ENCODE peak calls at places on chromosomes 4 and X, in eight cellular contexts. N, Y, V, F, W, P, U and J are unnamed samples.

GRCh38 chrX:39830414-39830813 is 267.3 kb downstream of the BCOR start:
- DNase-seq in N (no peak), Y (no peak), V (peak), F (no peak), W (no peak), P (no peak), U (no peak), J (no peak)

GRCh38 chr4:69748176-69748575 is 12.2 kb downstream of the SULT1B1 start:
- DNase-seq in N (no peak), Y (no peak), V (no peak), F (no peak), W (no peak), P (no peak), U (no peak), J (no peak)

GRCh38 chr4:30870513-30870912 is 150.3 kb downstream of the PCDH7 start:
- DNase-seq in N (no peak), Y (no peak), V (no peak), F (no peak), W (no peak), P (peak), U (no peak), J (no peak)

GRCh38 chrX:131987252-131987651 is 35.9 kb upstream of the STK26 start:
- DNase-seq in N (no peak), Y (no peak), V (no peak), F (peak), W (no peak), P (no peak), U (no peak), J (no peak)

GRCh38 chr4:25986807-25987206 is 72.8 kb downstream of the SMIM20 start:
- DNase-seq in N (no peak), Y (no peak), V (no peak), F (no peak), W (no peak), P (no peak), U (no peak), J (no peak)

GRCh38 chr4:159201168-159201567 is 98.3 kb downstream of the RAPGEF2 start:
- DNase-seq in N (no peak), Y (no peak), V (no peak), F (peak), W (no peak), P (no peak), U (no peak), J (no peak)

GRCh38 chr4:53905935-53906377 is 158.4 kb downstream of the CHIC2 start:
- DNase-seq in N (no peak), Y (no peak), V (no peak), F (no peak), W (no peak), P (no peak), U (peak), J (peak)

GRCh38 chrX:2693526-2694002 is 2.5 kb downstream of the CD99 start:
- DNase-seq in N (no peak), Y (no peak), V (no peak), F (peak), W (no peak), P (no peak), U (no peak), J (no peak)

GRCh38 chr4:163493643-163494359 is 689 bp upstream of the TMA16 start:
- DNase-seq in N (no peak), Y (no peak), V (no peak), F (peak), W (no peak), P (no peak), U (no peak), J (peak)

GRCh38 chr4:31613946-31614623 is 893.9 kb downstream of the PCDH7 start:
- DNase-seq in N (no peak), Y (no peak), V (no peak), F (no peak), W (no peak), P (no peak), U (no peak), J (peak)

GRCh38 chrX:108310511-108310910 is 127.7 kb downstream of the COL4A6 start:
- DNase-seq in N (no peak), Y (no peak), V (no peak), F (no peak), W (no peak), P (no peak), U (no peak), J (no peak)

GRCh38 chr4:41214158-41215146 is at the start of gene APBB2:
- DNase-seq in N (peak), Y (peak), V (peak), F (peak), W (peak), P (peak), U (peak), J (peak)
- TF ChIP-seq POLR2A in N (no peak), Y (peak), V (peak), F (peak), W (peak), P (peak), U (peak), J (peak)

DNA sequence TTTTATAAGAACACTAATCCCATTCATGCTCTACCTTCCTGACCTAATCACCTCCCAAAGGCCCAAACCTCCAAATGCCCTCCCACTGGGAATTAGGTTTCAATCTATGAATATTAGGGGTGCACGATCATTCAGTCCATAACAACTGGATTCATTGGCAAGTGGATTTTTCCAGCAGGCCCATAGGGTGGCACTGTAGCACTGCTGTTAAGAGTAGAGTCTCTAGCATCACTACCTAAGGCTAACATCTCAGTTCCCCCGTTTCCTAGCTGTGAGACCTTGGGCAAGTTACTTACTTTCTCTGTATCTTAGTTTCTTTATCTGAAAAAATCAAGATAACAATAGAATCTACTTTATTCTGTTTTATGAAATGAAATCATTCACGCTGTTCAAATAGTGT is 315.8 kb downstream of the STIM2 start:
- DNase-seq in N (no peak), Y (no peak), V (no peak), F (no peak), W (no peak), P (peak), U (no peak), J (no peak)
- TF ChIP-seq CTCF in N (peak), Y (no peak), V (no peak), F (no peak), W (no peak), P (peak), U (no peak), J (peak)

GRCh38 chr4:158172196-158172557 is 648 bp downstream of the GASK1B start:
- DNase-seq in N (no peak), Y (no peak), V (no peak), F (no peak), W (no peak), P (no peak), U (no peak), J (no peak)

GRCh38 chr4:158176776-158177175 is 4.0 kb upstream of the GASK1B start:
- DNase-seq in N (no peak), Y (no peak), V (no peak), F (no peak), W (no peak), P (no peak), U (no peak), J (no peak)

GRCh38 chr4:158172558-158173258 is at the start of gene GASK1B:
- DNase-seq in N (no peak), Y (peak), V (peak), F (peak), W (no peak), P (peak), U (no peak), J (peak)

GRCh38 chr4:158179465-158179864 is 6.6 kb upstream of the GASK1B start:
- DNase-seq in N (no peak), Y (no peak), V (no peak), F (peak), W (no peak), P (no peak), U (no peak), J (no peak)

GRCh38 chr4:158176108-158176507 is 3.3 kb upstream of the GASK1B start:
- DNase-seq in N (peak), Y (no peak), V (peak), F (peak), W (no peak), P (peak), U (no peak), J (peak)
- TF ChIP-seq POLR2A in N (no peak), Y (no peak), V (no peak), F (no peak), W (no peak), P (no peak), U (no peak), J (no peak)

GRCh38 chr4:2934813-2935761 is 28.1 kb downstream of the NOP14 start:
- DNase-seq in N (peak), Y (peak), V (peak), F (peak), W (peak), P (peak), U (peak), J (peak)
- TF ChIP-seq CTCF in N (no peak), Y (no peak), V (no peak), F (no peak), W (no peak), P (no peak), U (no peak), J (no peak)

DNA sequence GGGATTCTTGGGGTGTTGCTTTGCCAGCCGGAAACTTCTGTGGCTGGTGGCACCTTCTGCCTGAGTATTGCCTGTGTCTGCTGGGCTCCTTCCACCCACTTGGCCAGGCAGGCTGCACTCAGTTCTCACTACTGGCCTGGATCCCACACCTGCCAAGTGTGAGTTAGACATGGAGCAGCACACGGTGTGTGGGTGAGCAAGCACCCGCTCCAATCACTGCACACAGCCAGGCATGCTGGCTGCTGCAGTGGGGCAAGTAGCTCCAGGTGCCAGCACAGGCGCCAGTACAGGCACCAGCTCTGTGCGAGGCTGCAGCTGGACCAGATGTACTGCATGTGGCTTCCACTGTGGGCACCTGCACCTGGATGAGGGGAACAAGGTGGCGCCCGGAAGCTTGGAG is 23.9 kb downstream of the DCUN1D4 start:
- DNase-seq in N (no peak), Y (no peak), V (no peak), F (no peak), W (peak), P (no peak), U (no peak), J (no peak)
- TF ChIP-seq POLR2A in N (no peak), Y (no peak), V (no peak), F (no peak), W (no peak), P (no peak), U (no peak), J (no peak)

GRCh38 chrX:150533863-150534262 is 34.6 kb upstream of the MTM1 start:
- DNase-seq in N (no peak), Y (no peak), V (no peak), F (no peak), W (no peak), P (no peak), U (no peak), J (no peak)

GRCh38 chrX:150531467-150531866 is 37.0 kb upstream of the MTM1 start:
- DNase-seq in N (no peak), Y (no peak), V (no peak), F (no peak), W (no peak), P (no peak), U (no peak), J (no peak)

GRCh38 chrX:150530821-150531220 is 37.6 kb upstream of the MTM1 start:
- DNase-seq in N (no peak), Y (no peak), V (no peak), F (no peak), W (no peak), P (no peak), U (no peak), J (no peak)

GRCh38 chrX:150540965-150541364 is 27.5 kb upstream of the MTM1 start:
- DNase-seq in N (no peak), Y (no peak), V (no peak), F (no peak), W (no peak), P (no peak), U (no peak), J (no peak)

DNA sequence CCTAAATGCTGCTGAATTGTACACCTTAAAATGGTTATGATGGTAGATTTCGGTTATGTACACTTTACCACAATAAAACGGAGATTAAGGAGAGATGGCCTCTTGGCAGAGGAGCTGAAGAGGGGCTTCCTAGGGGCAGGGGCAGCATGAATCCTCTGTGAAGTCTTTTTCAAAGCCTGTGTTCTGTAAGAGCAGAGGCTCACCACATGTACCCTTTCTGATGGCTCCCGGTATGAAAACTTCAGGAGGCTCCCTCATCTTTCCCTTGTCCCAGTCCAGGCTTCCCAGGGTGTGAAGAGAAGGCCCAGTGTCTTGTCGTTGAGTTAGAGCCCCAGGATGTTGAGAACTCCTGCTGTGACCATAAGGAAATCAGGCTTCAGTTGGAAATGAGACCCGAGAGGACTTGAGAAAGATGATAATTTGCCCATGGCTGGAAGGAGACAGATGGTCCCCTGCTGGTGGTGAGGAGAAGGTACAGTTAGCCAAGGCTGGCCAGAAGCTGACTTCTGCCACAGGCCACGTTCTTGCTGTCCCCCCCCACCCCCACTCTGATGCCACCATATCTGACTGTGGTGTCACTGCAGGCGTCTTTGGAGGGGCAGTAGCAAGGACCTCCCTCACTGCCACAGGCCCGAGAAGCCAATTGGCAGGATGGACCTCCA is 31.8 kb upstream of the MTM1 start:
- DNase-seq in N (no peak), Y (no peak), V (no peak), F (no peak), W (no peak), P (peak), U (no peak), J (no peak)
- TF ChIP-seq CTCF in N (no peak), Y (no peak), V (no peak), F (no peak), W (no peak), P (no peak), U (no peak), J (no peak)

GRCh38 chrX:53074987-53075386 is 7.2 kb upstream of the TSPYL2 start:
- DNase-seq in N (no peak), Y (no peak), V (no peak), F (no peak), W (no peak), P (no peak), U (no peak), J (no peak)

GRCh38 chrX:53073115-53073581 is 9.0 kb upstream of the TSPYL2 start:
- DNase-seq in N (no peak), Y (no peak), V (no peak), F (no peak), W (no peak), P (peak), U (no peak), J (no peak)

GRCh38 chrX:53072418-53073114 is 9.6 kb upstream of the TSPYL2 start:
- DNase-seq in N (no peak), Y (no peak), V (no peak), F (no peak), W (no peak), P (no peak), U (no peak), J (no peak)

GRCh38 chrX:53071064-53071463 is 11.1 kb upstream of the TSPYL2 start:
- DNase-seq in N (no peak), Y (no peak), V (no peak), F (no peak), W (peak), P (no peak), U (no peak), J (no peak)

DNA sequence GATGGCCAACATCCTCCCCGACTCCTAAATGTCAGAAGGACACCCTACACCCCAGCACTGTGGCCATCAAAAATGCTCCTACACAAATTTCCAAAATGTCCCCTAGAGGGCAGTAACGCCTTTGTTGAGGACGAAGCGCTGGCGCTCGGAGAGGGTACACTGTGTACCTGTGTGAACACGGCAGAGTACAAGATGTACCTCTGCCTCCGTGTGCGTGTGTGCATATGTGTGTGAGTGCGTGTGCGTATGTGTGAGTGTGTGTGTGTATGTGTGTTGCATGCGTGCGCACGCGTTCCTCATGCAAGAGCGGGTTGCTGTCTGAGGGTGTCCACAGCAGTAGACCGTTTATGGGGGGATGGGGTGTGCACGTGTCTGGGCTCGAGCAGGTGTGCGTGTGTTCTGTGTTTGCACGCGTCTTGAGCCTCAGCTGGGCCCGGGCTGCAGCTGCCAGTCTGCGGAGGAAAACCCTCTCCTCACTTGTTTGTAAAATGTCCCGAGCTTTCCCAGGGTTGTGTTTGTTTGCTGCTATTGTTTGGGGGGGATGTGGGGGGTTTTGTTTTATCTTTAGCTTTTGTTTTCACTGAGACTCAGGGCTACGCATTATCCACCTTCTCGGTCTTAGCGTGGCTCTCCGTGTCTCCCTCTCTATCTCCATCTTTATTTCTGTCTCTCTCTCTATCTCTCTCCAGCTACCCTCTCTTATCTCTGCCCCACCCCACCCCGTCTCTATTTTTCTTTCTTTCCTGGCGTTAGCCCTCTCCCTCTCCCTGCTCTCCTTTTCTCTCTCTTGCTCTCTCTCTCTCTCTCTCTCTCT is 10.4 kb upstream of the TSPYL2 start:
- DNase-seq in N (no peak), Y (peak), V (peak), F (peak), W (peak), P (peak), U (peak), J (peak)
- TF ChIP-seq POLR2A in N (no peak), Y (no peak), V (no peak), F (no peak), W (no peak), P (no peak), U (peak), J (no peak)

GRCh38 chrX:102517331-102517730 is 792 bp upstream of the TMSB15A start:
- DNase-seq in N (no peak), Y (no peak), V (no peak), F (peak), W (no peak), P (no peak), U (no peak), J (no peak)
- TF ChIP-seq CTCF in N (no peak), Y (no peak), V (no peak), F (no peak), W (no peak), P (peak), U (peak), J (no peak)